ENCODE peak calls at places on chromosome 15, in five cellular contexts. T, Z, X, N and Q are unnamed samples.

GRCh38 chr15:85024509-85025336 is 43.1 kb downstream of the PDE8A start:
- DNase-seq in T (peak; percentile 73), Z (peak; percentile 80), X (no peak), N (peak; percentile 74), Q (peak; percentile 74)

GRCh38 chr15:40427188-40427587 is 13.6 kb upstream of the BAHD1 start:
- DNase-seq in T (no peak), Z (no peak), X (no peak), N (no peak), Q (no peak)

GRCh38 chr15:48463366-48463880 is 132.2 kb downstream of the DUT start:
- DNase-seq in T (no peak), Z (no peak), X (no peak), N (peak; percentile 48), Q (peak; percentile 24)

GRCh38 chr15:31504462-31504839 is 177.8 kb downstream of the KLF13 start:
- DNase-seq in T (no peak), Z (peak; percentile 58), X (no peak), N (no peak), Q (no peak)

GRCh38 chr15:25793354-25794050 is 69.6 kb downstream of the ATP10A start:
- DNase-seq in T (no peak), Z (no peak), X (no peak), N (no peak), Q (no peak)

GRCh38 chr15:58641660-58642059 is 107.8 kb downstream of the ADAM10 start:
- DNase-seq in T (no peak), Z (no peak), X (no peak), N (no peak), Q (no peak)

GRCh38 chr15:51044037-51044712 is 50.5 kb downstream of the TNFAIP8L3 start:
- DNase-seq in T (no peak), Z (no peak), X (no peak), N (no peak), Q (no peak)

GRCh38 chr15:69703495-69704187 is 251.0 kb downstream of the RPLP1 start:
- DNase-seq in T (no peak), Z (no peak), X (no peak), N (no peak), Q (no peak)

GRCh38 chr15:88012233-88012632 is 244.3 kb downstream of the NTRK3 start:
- DNase-seq in T (no peak), Z (no peak), X (no peak), N (no peak), Q (no peak)